ENCODE peak calls at places on chromosomes 12 and 14, in ten cellular contexts. One of them, this sample, is unnamed.

GRCh38 chr12:77746108-77746507 is 84.6 kb upstream of the NAV3 start:
- DNase-seq in fibroblast of pulmonary artery: peak; percentile 87
- DNase-seq in activated T-helper 1 cell treated with anti-CD3 and anti-CD28 coated beads, Interleukin-2, amount 50 U/mL, for 16 hours: no peak
- DNase-seq in neuronal stem cell: no peak
- DNase-seq in GM12864: peak; percentile 59
- DNase-seq in EH: no peak
- DNase-seq in type B pancreatic cell: no peak
- DNase-seq in naive B cell: no peak
- DNase-seq in glomerular endothelial cell: no peak
- DNase-seq in EL: no peak
- DNase-seq in this sample: no peak

GRCh38 chr14:37145395-37145794 is 27.0 kb downstream of the SLC25A21 start:
- DNase-seq in fibroblast of pulmonary artery: no peak
- DNase-seq in activated T-helper 1 cell treated with anti-CD3 and anti-CD28 coated beads, Interleukin-2, amount 50 U/mL, for 16 hours: no peak
- DNase-seq in neuronal stem cell: no peak
- DNase-seq in GM12864: no peak
- DNase-seq in EH: peak; percentile 33
- DNase-seq in type B pancreatic cell: no peak
- DNase-seq in naive B cell: no peak
- DNase-seq in glomerular endothelial cell: no peak
- DNase-seq in EL: peak; percentile 55
- DNase-seq in this sample: peak; percentile 61

GRCh38 chr14:97253756-97254155 is 456.6 kb downstream of the VRK1 start:
- DNase-seq in fibroblast of pulmonary artery: no peak
- DNase-seq in activated T-helper 1 cell treated with anti-CD3 and anti-CD28 coated beads, Interleukin-2, amount 50 U/mL, for 16 hours: no peak
- DNase-seq in neuronal stem cell: no peak
- DNase-seq in GM12864: no peak
- DNase-seq in EH: no peak
- DNase-seq in type B pancreatic cell: no peak
- DNase-seq in naive B cell: no peak
- DNase-seq in glomerular endothelial cell: no peak
- DNase-seq in EL: no peak
- DNase-seq in this sample: no peak

GRCh38 chr12:66548338-66549049 is 130.4 kb downstream of the GRIP1 start:
- DNase-seq in fibroblast of pulmonary artery: peak; percentile 6
- DNase-seq in activated T-helper 1 cell treated with anti-CD3 and anti-CD28 coated beads, Interleukin-2, amount 50 U/mL, for 16 hours: no peak
- DNase-seq in neuronal stem cell: no peak
- DNase-seq in GM12864: no peak
- DNase-seq in EH: no peak
- DNase-seq in type B pancreatic cell: no peak
- DNase-seq in naive B cell: peak; percentile 4
- DNase-seq in glomerular endothelial cell: no peak
- DNase-seq in EL: no peak
- DNase-seq in this sample: peak; percentile 4

GRCh38 chr14:32805979-32806378 is 132.7 kb upstream of the NPAS3 start:
- DNase-seq in fibroblast of pulmonary artery: no peak
- DNase-seq in activated T-helper 1 cell treated with anti-CD3 and anti-CD28 coated beads, Interleukin-2, amount 50 U/mL, for 16 hours: no peak
- DNase-seq in neuronal stem cell: no peak
- DNase-seq in GM12864: no peak
- DNase-seq in EH: no peak
- DNase-seq in type B pancreatic cell: no peak
- DNase-seq in naive B cell: no peak
- DNase-seq in glomerular endothelial cell: no peak
- DNase-seq in EL: no peak
- DNase-seq in this sample: no peak

GRCh38 chr14:58626441-58626840 is 11.3 kb upstream of the DACT1 start:
- DNase-seq in fibroblast of pulmonary artery: peak; percentile 14
- DNase-seq in activated T-helper 1 cell treated with anti-CD3 and anti-CD28 coated beads, Interleukin-2, amount 50 U/mL, for 16 hours: no peak
- DNase-seq in neuronal stem cell: no peak
- DNase-seq in GM12864: no peak
- DNase-seq in EH: peak; percentile 86
- DNase-seq in type B pancreatic cell: no peak
- DNase-seq in naive B cell: no peak
- DNase-seq in glomerular endothelial cell: no peak
- DNase-seq in EL: peak; percentile 64
- DNase-seq in this sample: peak; percentile 80

GRCh38 chr12:111270128-111270651 is 98.7 kb downstream of the PHETA1 start:
- DNase-seq in fibroblast of pulmonary artery: no peak
- DNase-seq in activated T-helper 1 cell treated with anti-CD3 and anti-CD28 coated beads, Interleukin-2, amount 50 U/mL, for 16 hours: no peak
- DNase-seq in neuronal stem cell: no peak
- DNase-seq in GM12864: no peak
- DNase-seq in EH: no peak
- DNase-seq in type B pancreatic cell: no peak
- DNase-seq in naive B cell: no peak
- DNase-seq in glomerular endothelial cell: no peak
- DNase-seq in EL: no peak
- DNase-seq in this sample: no peak

GRCh38 chr12:77841467-77842054 is 10.9 kb downstream of the NAV3 start:
- DNase-seq in fibroblast of pulmonary artery: peak; percentile 51
- DNase-seq in activated T-helper 1 cell treated with anti-CD3 and anti-CD28 coated beads, Interleukin-2, amount 50 U/mL, for 16 hours: no peak
- DNase-seq in neuronal stem cell: no peak
- DNase-seq in GM12864: no peak
- DNase-seq in EH: no peak
- DNase-seq in type B pancreatic cell: no peak
- DNase-seq in naive B cell: no peak
- DNase-seq in glomerular endothelial cell: peak; percentile 84
- DNase-seq in EL: no peak
- DNase-seq in this sample: no peak

GRCh38 chr12:29640589-29641345 is 143.0 kb downstream of the TMTC1 start:
- DNase-seq in fibroblast of pulmonary artery: peak; percentile 93
- DNase-seq in activated T-helper 1 cell treated with anti-CD3 and anti-CD28 coated beads, Interleukin-2, amount 50 U/mL, for 16 hours: no peak
- DNase-seq in neuronal stem cell: no peak
- DNase-seq in GM12864: no peak
- DNase-seq in EH: no peak
- DNase-seq in type B pancreatic cell: no peak
- DNase-seq in naive B cell: no peak
- DNase-seq in glomerular endothelial cell: no peak
- DNase-seq in EL: peak; percentile 4
- DNase-seq in this sample: no peak

GRCh38 chr14:70663707-70664179 is 22.0 kb downstream of the TTC9 start:
- DNase-seq in fibroblast of pulmonary artery: no peak
- DNase-seq in activated T-helper 1 cell treated with anti-CD3 and anti-CD28 coated beads, Interleukin-2, amount 50 U/mL, for 16 hours: no peak
- DNase-seq in neuronal stem cell: no peak
- DNase-seq in GM12864: no peak
- DNase-seq in EH: peak; percentile 84
- DNase-seq in type B pancreatic cell: no peak
- DNase-seq in naive B cell: no peak
- DNase-seq in glomerular endothelial cell: no peak
- DNase-seq in EL: peak; percentile 90
- DNase-seq in this sample: no peak

GRCh38 chr14:85124896-85125295 is 405.0 kb upstream of the FLRT2 start:
- DNase-seq in fibroblast of pulmonary artery: no peak
- DNase-seq in activated T-helper 1 cell treated with anti-CD3 and anti-CD28 coated beads, Interleukin-2, amount 50 U/mL, for 16 hours: no peak
- DNase-seq in neuronal stem cell: no peak
- DNase-seq in GM12864: no peak
- DNase-seq in EH: no peak
- DNase-seq in type B pancreatic cell: no peak
- DNase-seq in naive B cell: no peak
- DNase-seq in glomerular endothelial cell: no peak
- DNase-seq in EL: no peak
- DNase-seq in this sample: no peak